ENCODE peak calls at places on chromosomes 3 and 15, in eight cellular contexts. C is neural progenitor cell, O is IMR-90, A is right atrium auricular region, D is fibroblast of pulmonary artery, G is A549, T is GM06990, W is GM13977. R is an unnamed sample.

GRCh38 chr3:172538368-172539264 is 15.4 kb upstream of the TNFSF10 start:
- DNase-seq in C (no peak), O (no peak), A (no peak), D (peak), G (no peak), T (no peak), W (no peak), R (no peak)

GRCh38 chr3:188270423-188270972 is 116.5 kb downstream of the LPP start:
- DNase-seq in C (no peak), O (peak), A (no peak), D (peak), G (no peak), T (no peak), W (no peak), R (no peak)

GRCh38 chr3:13157986-13158385 is 84.8 kb upstream of the IQSEC1 start:
- DNase-seq in C (no peak), O (no peak), A (no peak), D (no peak), G (no peak), T (no peak), W (no peak), R (no peak)

GRCh38 chr3:131110087-131110486 is 83.4 kb downstream of the NEK11 start:
- DNase-seq in C (no peak), O (peak), A (no peak), D (peak), G (no peak), T (no peak), W (no peak), R (no peak)

GRCh38 chr15:37885651-37886050 is 48.8 kb upstream of the TMCO5A start:
- DNase-seq in C (no peak), O (no peak), A (no peak), D (no peak), G (no peak), T (no peak), W (no peak), R (no peak)

GRCh38 chr15:93997071-93997658 is 234.2 kb upstream of the MCTP2 start:
- DNase-seq in C (peak), O (peak), A (no peak), D (peak), G (peak), T (no peak), W (peak), R (no peak)

GRCh38 chr15:75985966-75986365 is 26.3 kb downstream of the NRG4 start:
- DNase-seq in C (no peak), O (no peak), A (no peak), D (no peak), G (no peak), T (no peak), W (no peak), R (no peak)

GRCh38 chr3:136195258-136196063 is 674 bp downstream of the MSL2 start:
- DNase-seq in C (peak), O (peak), A (peak), D (peak), G (no peak), T (peak), W (peak), R (peak)

GRCh38 chr15:69143756-69144436 is 16.5 kb upstream of the GLCE start:
- DNase-seq in C (no peak), O (no peak), A (no peak), D (no peak), G (no peak), T (no peak), W (no peak), R (no peak)

GRCh38 chr3:153221748-153222162 is 59.7 kb downstream of the RAP2B start:
- DNase-seq in C (no peak), O (peak), A (peak), D (peak), G (no peak), T (peak), W (peak), R (no peak)

GRCh38 chr3:17820275-17820674 is 77.8 kb upstream of the TBC1D5 start:
- DNase-seq in C (no peak), O (no peak), A (no peak), D (no peak), G (no peak), T (no peak), W (no peak), R (no peak)

GRCh38 chr3:126571078-126571477 is 12.3 kb upstream of the C3orf22 start:
- DNase-seq in C (no peak), O (no peak), A (no peak), D (no peak), G (no peak), T (no peak), W (no peak), R (no peak)

GRCh38 chr3:126912027-126912422 is 70.9 kb upstream of the PLXNA1 start:
- DNase-seq in C (no peak), O (no peak), A (no peak), D (no peak), G (no peak), T (no peak), W (no peak), R (no peak)

GRCh38 chr3:197880361-197881339 is 69.3 kb upstream of the RPL35A start:
- DNase-seq in C (peak), O (no peak), A (no peak), D (no peak), G (no peak), T (no peak), W (no peak), R (no peak)

GRCh38 chr3:11558002-11558401 is 85.7 kb downstream of the VGLL4 start:
- DNase-seq in C (no peak), O (peak), A (no peak), D (peak), G (no peak), T (no peak), W (no peak), R (no peak)

DNA sequence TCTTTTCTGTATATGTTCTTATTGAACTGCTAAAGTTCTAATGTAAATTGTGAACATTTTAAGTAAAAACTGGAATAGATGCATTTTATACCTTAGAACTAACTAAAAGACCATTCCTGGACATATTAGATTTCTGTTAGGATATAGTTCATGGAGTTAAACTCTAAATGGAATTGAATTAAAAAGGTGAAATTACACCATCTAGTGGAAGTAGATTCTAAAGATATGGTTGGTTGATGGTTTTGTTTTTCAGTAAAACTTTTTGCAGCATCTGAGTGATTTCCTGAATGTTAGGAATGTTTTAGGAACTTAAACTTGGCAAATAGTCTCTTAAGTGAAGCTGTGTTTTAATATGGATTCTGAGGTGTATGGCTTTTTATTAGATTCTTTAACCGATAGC is 96.8 kb downstream of the SLMAP start:
- DNase-seq in C (no peak), O (peak), A (no peak), D (peak), G (peak), T (no peak), W (peak), R (no peak)
- TF ChIP-seq CTCF in C (peak), O (peak), A (peak), D (peak), G (peak), T (no peak), W (no peak), R (peak)

GRCh38 chr15:38991126-38991525 is 426.5 kb upstream of the RASGRP1 start:
- DNase-seq in C (peak), O (peak), A (no peak), D (peak), G (no peak), T (no peak), W (no peak), R (no peak)
- TF ChIP-seq CTCF in C (peak), O (peak), A (peak), D (peak), G (peak), T (peak), W (peak), R (peak)

GRCh38 chr3:41574900-41575299 is 375.6 kb downstream of the CTNNB1 start:
- DNase-seq in C (peak), O (no peak), A (no peak), D (peak), G (no peak), T (no peak), W (no peak), R (no peak)
- TF ChIP-seq CTCF in C (peak), O (no peak), A (peak), D (no peak), G (no peak), T (no peak), W (no peak), R (no peak)

GRCh38 chr15:64841258-64842098 is at the start of gene PLEKHO2:
- DNase-seq in C (peak), O (peak), A (peak), D (peak), G (peak), T (peak), W (peak), R (peak)

GRCh38 chr15:64837502-64837901 is 4.2 kb upstream of the PLEKHO2 start:
- DNase-seq in C (no peak), O (no peak), A (no peak), D (no peak), G (no peak), T (no peak), W (no peak), R (no peak)

GRCh38 chr15:64833690-64834089 is 8.0 kb upstream of the PLEKHO2 start:
- DNase-seq in C (no peak), O (no peak), A (no peak), D (no peak), G (no peak), T (no peak), W (no peak), R (no peak)

DNA sequence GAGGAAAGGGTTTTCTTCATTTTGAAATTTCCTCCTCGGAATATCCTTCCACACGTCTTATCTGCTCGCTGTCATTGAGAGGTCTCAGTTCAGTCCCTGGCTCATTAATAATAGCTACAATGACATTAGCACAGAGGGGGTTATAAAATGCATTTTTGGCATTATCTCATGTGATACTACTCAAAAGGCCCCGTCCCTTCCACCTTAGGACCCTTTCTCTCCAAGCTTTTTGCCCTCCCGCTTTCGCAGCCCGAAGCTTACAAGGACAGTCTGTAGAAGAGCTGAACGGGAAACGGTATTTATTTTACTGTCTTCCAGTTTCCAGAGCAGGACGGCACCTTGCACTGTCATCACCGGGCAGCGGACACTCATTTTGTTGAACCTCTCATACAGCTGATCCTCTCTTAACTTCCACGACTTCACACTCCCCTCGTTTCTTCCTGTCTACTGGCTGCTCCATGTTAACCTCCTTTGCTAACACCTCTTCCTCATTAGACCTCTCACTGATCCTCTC is 5.6 kb upstream of the PLEKHO2 start:
- DNase-seq in C (no peak), O (no peak), A (no peak), D (no peak), G (no peak), T (no peak), W (no peak), R (no peak)
- TF ChIP-seq CTCF in C (peak), O (no peak), A (no peak), D (no peak), G (no peak), T (no peak), W (peak), R (no peak)

GRCh38 chr15:73862276-73862675 is 11.1 kb upstream of the TBC1D21 start:
- DNase-seq in C (peak), O (no peak), A (no peak), D (no peak), G (no peak), T (no peak), W (no peak), R (no peak)
- TF ChIP-seq CTCF in C (no peak), O (no peak), A (no peak), D (no peak), G (no peak), T (no peak), W (no peak), R (no peak)

DNA sequence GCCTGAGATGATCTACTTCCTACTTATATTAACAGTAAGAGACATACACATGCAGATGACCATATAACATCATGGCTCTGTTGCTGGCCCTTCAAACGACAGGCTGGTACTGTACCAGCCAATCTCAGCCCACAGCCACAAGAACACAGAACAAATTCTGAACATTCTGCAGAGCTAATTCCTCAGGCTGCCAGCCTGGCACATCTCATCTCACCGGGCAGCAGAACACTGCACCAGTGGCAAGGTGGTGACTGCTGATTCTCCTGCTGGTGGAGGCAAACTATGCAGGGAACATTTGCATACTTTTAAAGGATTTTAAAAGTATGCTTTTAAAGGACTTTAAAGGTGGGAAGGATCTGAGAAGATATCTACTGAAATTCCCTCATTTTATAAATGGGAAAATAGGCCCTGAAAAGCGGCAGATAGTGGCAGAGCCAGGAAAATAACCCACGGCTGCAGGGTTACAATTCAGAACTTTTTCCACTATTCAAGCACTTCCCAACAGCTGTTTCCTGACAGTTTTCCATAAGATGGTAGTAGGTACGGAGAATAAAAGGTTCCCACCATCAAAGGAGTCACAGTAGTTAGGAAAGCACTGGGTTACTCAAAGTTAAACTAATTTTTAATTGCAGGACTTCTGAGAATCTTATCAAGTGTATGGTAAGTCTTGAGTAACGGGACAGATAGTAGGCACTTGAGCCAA is 37.3 kb downstream of the SUMF1 start:
- DNase-seq in C (no peak), O (no peak), A (no peak), D (no peak), G (no peak), T (no peak), W (no peak), R (no peak)
- TF ChIP-seq CTCF in C (no peak), O (no peak), A (peak), D (no peak), G (no peak), T (no peak), W (no peak), R (no peak)

DNA sequence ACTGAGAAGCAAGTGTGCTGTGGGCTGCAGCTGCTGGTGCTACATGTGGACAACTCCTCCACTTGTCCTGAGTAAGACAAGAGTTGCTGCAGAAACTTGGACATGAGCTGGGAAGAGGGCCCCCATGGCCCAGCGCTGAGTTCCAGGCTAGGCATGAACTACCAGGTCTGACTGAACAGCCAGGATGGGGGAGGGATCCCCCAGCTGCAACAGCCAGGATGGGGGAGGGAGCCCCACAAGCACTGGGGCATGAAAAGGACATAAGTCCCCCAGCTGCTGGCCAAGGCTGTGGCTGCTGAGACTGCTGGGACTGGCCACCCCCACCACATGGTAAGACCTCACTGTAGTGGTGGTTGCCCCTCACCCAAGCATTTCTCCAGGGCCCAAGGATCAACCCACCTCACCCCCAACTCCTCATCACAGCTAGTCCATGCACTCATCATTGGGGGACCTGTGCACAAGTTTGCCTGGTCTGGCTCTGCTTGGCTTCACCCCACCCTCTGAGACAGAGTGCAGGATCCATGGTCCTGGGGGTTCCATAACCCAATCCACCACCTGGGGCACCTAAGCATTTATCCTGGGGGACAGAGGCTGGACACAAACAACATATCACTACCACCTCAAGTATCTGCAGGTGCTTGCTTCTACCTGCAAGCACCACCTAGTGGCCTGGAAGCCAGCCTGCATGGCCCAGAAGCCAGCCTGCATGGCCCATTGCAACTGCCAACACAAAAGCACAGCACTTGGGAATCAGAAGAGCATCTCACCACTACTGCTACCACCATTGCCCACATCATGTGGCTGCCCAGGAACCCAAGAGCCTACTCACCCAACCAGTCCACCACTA is 84.5 kb upstream of the STT3B start:
- DNase-seq in C (peak), O (peak), A (no peak), D (peak), G (no peak), T (peak), W (peak), R (no peak)
- TF ChIP-seq CTCF in C (peak), O (peak), A (peak), D (peak), G (peak), T (peak), W (peak), R (peak)

GRCh38 chr15:25690673-25691543 is 172.2 kb downstream of the ATP10A start:
- DNase-seq in C (no peak), O (peak), A (no peak), D (peak), G (no peak), T (no peak), W (no peak), R (no peak)

GRCh38 chr15:25693321-25694237 is 169.5 kb downstream of the ATP10A start:
- DNase-seq in C (peak), O (peak), A (no peak), D (peak), G (no peak), T (no peak), W (no peak), R (no peak)

GRCh38 chr15:25694238-25694584 is 168.9 kb downstream of the ATP10A start:
- DNase-seq in C (no peak), O (no peak), A (no peak), D (no peak), G (no peak), T (no peak), W (no peak), R (no peak)

GRCh38 chr15:25689592-25689991 is 173.5 kb downstream of the ATP10A start:
- DNase-seq in C (peak), O (no peak), A (no peak), D (no peak), G (no peak), T (no peak), W (no peak), R (no peak)

DNA sequence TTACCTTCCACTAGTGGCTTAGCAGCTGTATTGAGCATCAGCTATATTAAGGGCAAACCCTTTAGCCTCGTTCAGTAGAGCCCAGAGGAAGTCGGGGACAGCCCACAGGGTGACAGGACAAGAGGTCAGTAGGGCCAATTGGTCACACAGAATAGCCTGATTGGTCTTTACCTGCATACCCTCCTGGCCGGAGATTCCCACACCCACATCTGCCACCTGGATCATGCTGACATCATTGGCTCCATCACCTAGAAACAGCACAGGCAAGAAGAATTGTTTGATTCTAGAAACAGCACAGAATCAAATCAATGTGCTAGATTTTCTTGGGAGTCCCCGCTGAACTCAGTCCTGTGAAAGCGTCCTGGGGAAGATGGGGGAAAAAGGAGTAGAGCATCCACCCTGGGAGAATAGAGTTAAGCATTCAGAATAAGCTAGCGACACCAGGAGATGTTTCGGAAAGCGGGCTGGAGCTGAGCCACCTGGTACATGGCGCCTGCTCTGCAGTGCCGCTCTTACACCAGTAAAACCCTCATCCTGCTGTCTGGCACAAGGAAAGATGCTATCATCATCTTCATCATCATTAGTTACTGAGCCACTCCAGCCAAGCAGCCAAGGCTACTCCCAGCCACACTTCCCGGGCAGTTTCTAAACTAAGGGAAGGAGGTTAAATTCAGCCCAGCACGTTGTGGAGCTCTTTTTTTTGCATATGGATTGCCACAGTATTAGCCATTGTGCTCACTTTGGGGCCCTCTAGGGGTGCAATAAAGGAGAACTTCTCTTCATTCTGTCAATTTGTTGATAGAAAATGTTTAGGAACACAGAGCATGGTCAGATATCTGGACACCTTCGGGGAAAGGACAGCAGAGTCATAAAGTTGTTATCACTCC is 171.3 kb downstream of the ATP10A start:
- DNase-seq in C (peak), O (peak), A (no peak), D (peak), G (no peak), T (no peak), W (no peak), R (no peak)
- TF ChIP-seq CTCF in C (peak), O (peak), A (peak), D (peak), G (no peak), T (no peak), W (no peak), R (peak)

GRCh38 chr3:38281895-38282686 is at the start of gene SLC22A14:
- DNase-seq in C (peak), O (no peak), A (no peak), D (no peak), G (no peak), T (no peak), W (peak), R (peak)
- TF ChIP-seq CTCF in C (peak), O (no peak), A (no peak), D (peak), G (no peak), T (peak), W (no peak), R (no peak)